ENCODE peak calls at places on chromosomes 4 and X, in eight cellular contexts. K is A549; Z is BE2C; Y is stimulated activated CD8-positive, alpha-beta memory T cell treated with anti-CD3 and anti-CD28 coated beads, Interleukin-7, amount 100 ng/mL, for 24 hours; T is NCI-H345; D is neuronal stem cell; L is mesenchymal stem cell; R is sigmoid colon. F is an unnamed sample.

GRCh38 chr4:26060286-26060685 is 146.3 kb downstream of the SMIM20 start:
- DNase-seq in K (no peak), Z (no peak), Y (no peak), T (no peak), D (no peak), L (no peak), R (no peak), F (no peak)

GRCh38 chr4:96312049-96312685 is 472.3 kb downstream of the PDHA2 start:
- DNase-seq in K (no peak), Z (no peak), Y (no peak), T (no peak), D (no peak), L (no peak), R (no peak), F (no peak)

GRCh38 chr4:14269824-14270223 is 642.3 kb upstream of the BOD1L1 start:
- DNase-seq in K (no peak), Z (no peak), Y (no peak), T (no peak), D (no peak), L (no peak), R (no peak), F (no peak)

GRCh38 chr4:168519576-168519975 is 22.7 kb downstream of the PALLD start:
- DNase-seq in K (no peak), Z (no peak), Y (no peak), T (no peak), D (no peak), L (no peak), R (no peak), F (no peak)

GRCh38 chr4:153676984-153677383 is 7.1 kb upstream of the TLR2 start:
- DNase-seq in K (no peak), Z (no peak), Y (no peak), T (no peak), D (no peak), L (peak), R (no peak), F (no peak)

GRCh38 chrX:153763989-153764755 is at the start of gene PLXNB3:
- DNase-seq in K (peak), Z (peak), Y (peak), T (peak), D (peak), L (peak), R (peak), F (peak)

GRCh38 chr4:120517966-120518365 is 404.6 kb downstream of the PRDM5 start:
- DNase-seq in K (peak), Z (peak), Y (no peak), T (no peak), D (no peak), L (peak), R (peak), F (no peak)

GRCh38 chrX:51608071-51608470 is 10.6 kb downstream of the CENPVL3 start:
- DNase-seq in K (no peak), Z (no peak), Y (no peak), T (no peak), D (no peak), L (peak), R (no peak), F (no peak)

GRCh38 chrX:1463581-1464281 is 11.0 kb upstream of the ASMTL start:
- DNase-seq in K (no peak), Z (no peak), Y (no peak), T (no peak), D (no peak), L (no peak), R (peak), F (peak)

GRCh38 chrX:45198301-45198700 is 2.4 kb downstream of the DIPK2B start:
- DNase-seq in K (no peak), Z (no peak), Y (no peak), T (no peak), D (no peak), L (no peak), R (no peak), F (no peak)

GRCh38 chr4:154643493-154643892 is 31.0 kb upstream of the FGG start:
- DNase-seq in K (no peak), Z (no peak), Y (no peak), T (no peak), D (no peak), L (no peak), R (no peak), F (no peak)

GRCh38 chrX:85107407-85107806 is 103.7 kb downstream of the APOOL start:
- DNase-seq in K (no peak), Z (peak), Y (no peak), T (no peak), D (no peak), L (no peak), R (no peak), F (no peak)